ENCODE peak calls at places on chromosomes 4 and X, in five cellular contexts. H is breast epithelium, Z is upper lobe of left lung, T is B cell, Q is progenitor cell of endocrine pancreas. O is an unnamed sample.

GRCh38 chr4:71231753-71232420 is 106.9 kb upstream of the SLC4A4 start:
- DNase-seq in H (no peak), Z (no peak), T (no peak), Q (no peak), O (no peak)

GRCh38 chrX:43239356-43239755 is 416.7 kb upstream of the MAOA start:
- DNase-seq in H (no peak), Z (no peak), T (no peak), Q (no peak), O (no peak)

GRCh38 chr4:80071643-80072606 is 1.1 kb downstream of the ANTXR2 start:
- DNase-seq in H (peak; percentile 20), Z (peak; percentile 50), T (peak; percentile 82), Q (peak; percentile 15), O (peak; percentile 68)

GRCh38 chr4:184363258-184363657 is 111.1 kb downstream of the IRF2 start:
- DNase-seq in H (no peak), Z (no peak), T (no peak), Q (no peak), O (no peak)

GRCh38 chr4:168825975-168826374 is 184.1 kb downstream of the CBR4 start:
- DNase-seq in H (no peak), Z (no peak), T (no peak), Q (no peak), O (no peak)

GRCh38 chrX:133232331-133232730 is 14.2 kb upstream of the TFDP3 start:
- DNase-seq in H (no peak), Z (no peak), T (no peak), Q (no peak), O (no peak)

GRCh38 chr4:161404346-161405110 is 759.3 kb downstream of the FSTL5 start:
- DNase-seq in H (no peak), Z (no peak), T (no peak), Q (no peak), O (no peak)

GRCh38 chrX:72309297-72310071 is 3.8 kb upstream of the CITED1 start:
- DNase-seq in H (no peak), Z (no peak), T (no peak), Q (no peak), O (no peak)

GRCh38 chrX:44914532-44915198 is 41.7 kb downstream of the KDM6A start:
- DNase-seq in H (no peak), Z (no peak), T (no peak), Q (no peak), O (no peak)

GRCh38 chr4:77072195-77072753 is 3.5 kb downstream of the CCNI start:
- DNase-seq in H (peak; percentile 68), Z (peak; percentile 81), T (no peak), Q (no peak), O (no peak)

GRCh38 chr4:10182446-10183424 is 66.1 kb upstream of the WDR1 start:
- DNase-seq in H (no peak), Z (no peak), T (no peak), Q (no peak), O (no peak)

GRCh38 chr4:165872443-165873297 is at the start of gene TLL1:
- DNase-seq in H (no peak), Z (no peak), T (no peak), Q (no peak), O (no peak)

GRCh38 chrX:153946910-153947769 is 2.7 kb upstream of the RENBP start:
- DNase-seq in H (no peak), Z (peak; percentile 79), T (peak; percentile 85), Q (peak; percentile 71), O (no peak)

GRCh38 chr4:4960574-4960973 is 58.7 kb downstream of the CYTL1 start:
- DNase-seq in H (no peak), Z (no peak), T (no peak), Q (no peak), O (no peak)

GRCh38 chr4:2728806-2729532 is 27.2 kb downstream of the TNIP2 start:
- DNase-seq in H (no peak), Z (no peak), T (no peak), Q (no peak), O (no peak)

GRCh38 chr4:107755841-107756356 is 35.9 kb upstream of the PAPSS1 start:
- DNase-seq in H (no peak), Z (no peak), T (no peak), Q (no peak), O (no peak)

GRCh38 chr4:161121451-161121850 is 1042.3 kb downstream of the FSTL5 start:
- DNase-seq in H (no peak), Z (no peak), T (no peak), Q (no peak), O (no peak)

GRCh38 chrX:9163153-9163790 is 129.3 kb upstream of the FAM9B start:
- DNase-seq in H (no peak), Z (no peak), T (no peak), Q (no peak), O (no peak)

GRCh38 chr4:168787801-168788200 is 222.3 kb downstream of the CBR4 start:
- DNase-seq in H (no peak), Z (no peak), T (no peak), Q (no peak), O (no peak)

GRCh38 chrX:19198448-19198847 is 76.2 kb upstream of the ADGRG2 start:
- DNase-seq in H (no peak), Z (no peak), T (no peak), Q (no peak), O (no peak)

GRCh38 chr4:137819964-137820383 is 287.7 kb upstream of the PCDH18 start:
- DNase-seq in H (no peak), Z (no peak), T (no peak), Q (no peak), O (no peak)

GRCh38 chrX:106935175-106935574 is 15.0 kb downstream of the CLDN2 start:
- DNase-seq in H (no peak), Z (no peak), T (no peak), Q (no peak), O (no peak)

GRCh38 chr4:2497931-2498330 is 29.0 kb downstream of the RNF4 start:
- DNase-seq in H (no peak), Z (peak; percentile 27), T (peak; percentile 66), Q (no peak), O (no peak)

GRCh38 chrX:71177327-71177726 is 32.7 kb downstream of the NLGN3 start:
- DNase-seq in H (no peak), Z (no peak), T (no peak), Q (no peak), O (no peak)

GRCh38 chr4:183249854-183250253 is 70.2 kb downstream of the CLDN22 start:
- DNase-seq in H (no peak), Z (no peak), T (no peak), Q (no peak), O (no peak)

GRCh38 chr4:52551487-52551886 is 107.6 kb downstream of the USP46 start:
- DNase-seq in H (no peak), Z (no peak), T (no peak), Q (no peak), O (no peak)

GRCh38 chr4:75189976-75190375 is 257.1 kb downstream of the PARM1 start:
- DNase-seq in H (no peak), Z (no peak), T (no peak), Q (no peak), O (no peak)

GRCh38 chr4:151614532-151614931 is 146.3 kb downstream of the GATB start:
- DNase-seq in H (no peak), Z (no peak), T (no peak), Q (no peak), O (no peak)

GRCh38 chr4:185831125-185831815 is 19.3 kb upstream of the SORBS2 start:
- DNase-seq in H (no peak), Z (no peak), T (no peak), Q (no peak), O (no peak)

GRCh38 chr4:4541040-4541631 is 712 bp downstream of the STX18 start:
- DNase-seq in H (no peak), Z (peak; percentile 55), T (no peak), Q (no peak), O (no peak)

GRCh38 chr4:537436-538264 is 38.4 kb downstream of the TMEM271 start:
- DNase-seq in H (peak; percentile 14), Z (no peak), T (no peak), Q (no peak), O (no peak)

GRCh38 chr4:173536808-173537429 is 6.9 kb upstream of the HAND2 start:
- DNase-seq in H (no peak), Z (no peak), T (no peak), Q (no peak), O (no peak)

GRCh38 chrX:93673869-93674271 is at the start of gene FAM133A:
- DNase-seq in H (no peak), Z (no peak), T (no peak), Q (no peak), O (no peak)

GRCh38 chr4:113978561-113979156 is 788 bp downstream of the ARSJ start:
- DNase-seq in H (no peak), Z (no peak), T (no peak), Q (no peak), O (no peak)

GRCh38 chr4:185221491-185221890 is 12.1 kb downstream of the SNX25 start:
- DNase-seq in H (no peak), Z (no peak), T (no peak), Q (no peak), O (no peak)

GRCh38 chr4:3036131-3036952 is 38.0 kb downstream of the HTT-AS start:
- DNase-seq in H (no peak), Z (no peak), T (no peak), Q (no peak), O (no peak)

GRCh38 chrX:2614911-2615310 is 76.2 kb upstream of the CD99 start:
- DNase-seq in H (no peak), Z (no peak), T (no peak), Q (no peak), O (no peak)
- TF ChIP-seq CTCF in H (peak; percentile 12), Z (no peak), T (no peak), Q (peak; percentile 42), O (peak; percentile 57)

GRCh38 chrX:145041486-145041885 is 205.8 kb upstream of the SPANXN1 start:
- DNase-seq in H (no peak), Z (no peak), T (no peak), Q (no peak), O (no peak)
- TF ChIP-seq CTCF in H (no peak), Z (no peak), T (no peak), Q (no peak), O (no peak)

GRCh38 chrX:7190157-7190556 is 42.2 kb upstream of the PUDP start:
- DNase-seq in H (no peak), Z (no peak), T (no peak), Q (no peak), O (no peak)
- TF ChIP-seq CTCF in H (no peak), Z (no peak), T (no peak), Q (no peak), O (no peak)

GRCh38 chr4:35711127-35711526 is 533.2 kb downstream of the ARAP2 start:
- DNase-seq in H (no peak), Z (no peak), T (no peak), Q (no peak), O (no peak)
- TF ChIP-seq CTCF in H (no peak), Z (no peak), T (no peak), Q (no peak), O (no peak)

O was measured in type B pancreatic cell.